ENCODE peak calls at places on chromosomes 5 and 9, in five cellular contexts. One of them, this sample, is unnamed.

GRCh38 chr5:77239126-77239741 is 28.8 kb downstream of the PDE8B start:
- DNase-seq in progenitor cell of endocrine pancreas: no peak
- DNase-seq in activated CD8-positive, alpha-beta memory T cell treated with anti-CD3 and anti-CD28 coated beads for 1 hour: no peak
- DNase-seq in T-helper 1 cell: no peak
- DNase-seq in stimulated activated CD8-positive, alpha-beta memory T cell treated with anti-CD3 and anti-CD28 coated beads, Interleukin-12 subunit alpha, Interleukin-12 subunit beta, amount 100 ng/mL, for 4 hours: no peak
- DNase-seq in this sample: no peak

GRCh38 chr9:137960496-137960895 is 82.9 kb downstream of the CACNA1B start:
- DNase-seq in progenitor cell of endocrine pancreas: no peak
- DNase-seq in activated CD8-positive, alpha-beta memory T cell treated with anti-CD3 and anti-CD28 coated beads for 1 hour: no peak
- DNase-seq in T-helper 1 cell: no peak
- DNase-seq in stimulated activated CD8-positive, alpha-beta memory T cell treated with anti-CD3 and anti-CD28 coated beads, Interleukin-12 subunit alpha, Interleukin-12 subunit beta, amount 100 ng/mL, for 4 hours: no peak
- DNase-seq in this sample: no peak

GRCh38 chr5:139806726-139807646 is 11.4 kb downstream of the PSD2 start:
- DNase-seq in progenitor cell of endocrine pancreas: no peak
- DNase-seq in activated CD8-positive, alpha-beta memory T cell treated with anti-CD3 and anti-CD28 coated beads for 1 hour: no peak
- DNase-seq in T-helper 1 cell: no peak
- DNase-seq in stimulated activated CD8-positive, alpha-beta memory T cell treated with anti-CD3 and anti-CD28 coated beads, Interleukin-12 subunit alpha, Interleukin-12 subunit beta, amount 100 ng/mL, for 4 hours: no peak
- DNase-seq in this sample: no peak

GRCh38 chr5:137834498-137834897 is 33.2 kb upstream of the MYOT start:
- DNase-seq in progenitor cell of endocrine pancreas: no peak
- DNase-seq in activated CD8-positive, alpha-beta memory T cell treated with anti-CD3 and anti-CD28 coated beads for 1 hour: no peak
- DNase-seq in T-helper 1 cell: no peak
- DNase-seq in stimulated activated CD8-positive, alpha-beta memory T cell treated with anti-CD3 and anti-CD28 coated beads, Interleukin-12 subunit alpha, Interleukin-12 subunit beta, amount 100 ng/mL, for 4 hours: no peak
- DNase-seq in this sample: no peak

GRCh38 chr5:9714187-9714586 is 84.0 kb upstream of the TAS2R1 start:
- DNase-seq in progenitor cell of endocrine pancreas: no peak
- DNase-seq in activated CD8-positive, alpha-beta memory T cell treated with anti-CD3 and anti-CD28 coated beads for 1 hour: no peak
- DNase-seq in T-helper 1 cell: no peak
- DNase-seq in stimulated activated CD8-positive, alpha-beta memory T cell treated with anti-CD3 and anti-CD28 coated beads, Interleukin-12 subunit alpha, Interleukin-12 subunit beta, amount 100 ng/mL, for 4 hours: no peak
- DNase-seq in this sample: no peak

GRCh38 chr5:96683392-96683791 is 21.2 kb downstream of the CAST start:
- DNase-seq in progenitor cell of endocrine pancreas: no peak
- DNase-seq in activated CD8-positive, alpha-beta memory T cell treated with anti-CD3 and anti-CD28 coated beads for 1 hour: no peak
- DNase-seq in T-helper 1 cell: no peak
- DNase-seq in stimulated activated CD8-positive, alpha-beta memory T cell treated with anti-CD3 and anti-CD28 coated beads, Interleukin-12 subunit alpha, Interleukin-12 subunit beta, amount 100 ng/mL, for 4 hours: no peak
- DNase-seq in this sample: no peak

GRCh38 chr5:65102826-65103673 is 334.3 kb downstream of the CWC27 start:
- DNase-seq in progenitor cell of endocrine pancreas: no peak
- DNase-seq in activated CD8-positive, alpha-beta memory T cell treated with anti-CD3 and anti-CD28 coated beads for 1 hour: peak; percentile 27
- DNase-seq in T-helper 1 cell: peak; percentile 38
- DNase-seq in stimulated activated CD8-positive, alpha-beta memory T cell treated with anti-CD3 and anti-CD28 coated beads, Interleukin-12 subunit alpha, Interleukin-12 subunit beta, amount 100 ng/mL, for 4 hours: peak; percentile 27
- DNase-seq in this sample: no peak

GRCh38 chr9:114721491-114722362 is 39.7 kb upstream of the TEX48 start:
- DNase-seq in progenitor cell of endocrine pancreas: no peak
- DNase-seq in activated CD8-positive, alpha-beta memory T cell treated with anti-CD3 and anti-CD28 coated beads for 1 hour: no peak
- DNase-seq in T-helper 1 cell: no peak
- DNase-seq in stimulated activated CD8-positive, alpha-beta memory T cell treated with anti-CD3 and anti-CD28 coated beads, Interleukin-12 subunit alpha, Interleukin-12 subunit beta, amount 100 ng/mL, for 4 hours: no peak
- DNase-seq in this sample: no peak

GRCh38 chr5:82911902-82912301 is 165.3 kb downstream of the TMEM167A start:
- DNase-seq in progenitor cell of endocrine pancreas: no peak
- DNase-seq in activated CD8-positive, alpha-beta memory T cell treated with anti-CD3 and anti-CD28 coated beads for 1 hour: no peak
- DNase-seq in T-helper 1 cell: no peak
- DNase-seq in stimulated activated CD8-positive, alpha-beta memory T cell treated with anti-CD3 and anti-CD28 coated beads, Interleukin-12 subunit alpha, Interleukin-12 subunit beta, amount 100 ng/mL, for 4 hours: no peak
- DNase-seq in this sample: no peak

GRCh38 chr9:133321411-133321935 is 14.5 kb downstream of the SURF6 start:
- DNase-seq in progenitor cell of endocrine pancreas: no peak
- DNase-seq in activated CD8-positive, alpha-beta memory T cell treated with anti-CD3 and anti-CD28 coated beads for 1 hour: no peak
- DNase-seq in T-helper 1 cell: no peak
- DNase-seq in stimulated activated CD8-positive, alpha-beta memory T cell treated with anti-CD3 and anti-CD28 coated beads, Interleukin-12 subunit alpha, Interleukin-12 subunit beta, amount 100 ng/mL, for 4 hours: no peak
- DNase-seq in this sample: no peak

GRCh38 chr5:1515921-1516571 is 7.7 kb downstream of the LPCAT1 start:
- DNase-seq in progenitor cell of endocrine pancreas: peak; percentile 8
- DNase-seq in activated CD8-positive, alpha-beta memory T cell treated with anti-CD3 and anti-CD28 coated beads for 1 hour: no peak
- DNase-seq in T-helper 1 cell: no peak
- DNase-seq in stimulated activated CD8-positive, alpha-beta memory T cell treated with anti-CD3 and anti-CD28 coated beads, Interleukin-12 subunit alpha, Interleukin-12 subunit beta, amount 100 ng/mL, for 4 hours: no peak
- DNase-seq in this sample: no peak

GRCh38 chr9:77725820-77726219 is 77.7 kb upstream of the GNA14 start:
- DNase-seq in progenitor cell of endocrine pancreas: no peak
- DNase-seq in activated CD8-positive, alpha-beta memory T cell treated with anti-CD3 and anti-CD28 coated beads for 1 hour: no peak
- DNase-seq in T-helper 1 cell: no peak
- DNase-seq in stimulated activated CD8-positive, alpha-beta memory T cell treated with anti-CD3 and anti-CD28 coated beads, Interleukin-12 subunit alpha, Interleukin-12 subunit beta, amount 100 ng/mL, for 4 hours: no peak
- DNase-seq in this sample: no peak